ENCODE peak calls at places on chromosomes 6 and 20, in four cellular contexts. B is DMS153; I is T-helper 22 cell; G is stimulated activated CD8-positive, alpha-beta memory T cell treated with anti-CD3 and anti-CD28 coated beads, Interleukin-4, amount 100 ng/mL, for 24 hours. X is an unnamed sample.

GRCh38 chr6:133359256-133359655 is 118.1 kb downstream of the EYA4 start:
- DNase-seq in G (no peak), I (no peak), B (no peak), X (no peak)

GRCh38 chr20:59087829-59088433 is 45.3 kb upstream of the PRELID3B start:
- DNase-seq in G (peak), I (peak), B (peak), X (peak)

GRCh38 chr6:55456016-55456415 is 123.0 kb downstream of the HMGCLL1 start:
- DNase-seq in B (no peak), I (no peak), G (no peak), X (no peak)

GRCh38 chr20:15842872-15843271 is 730.4 kb downstream of the KIF16B start:
- DNase-seq in B (no peak), G (no peak), I (no peak), X (no peak)

GRCh38 chr6:3962897-3963296 is 113.7 kb downstream of the FAM50B start:
- DNase-seq in B (peak), G (no peak), I (no peak), X (no peak)

GRCh38 chr6:158642805-158643489 is 1.6 kb downstream of the DYNLT1 start:
- DNase-seq in I (no peak), B (no peak), G (no peak), X (no peak)

GRCh38 chr6:3706547-3707467 is 44.7 kb downstream of the PXDC1 start:
- DNase-seq in I (no peak), B (no peak), G (no peak), X (no peak)

GRCh38 chr6:170097505-170098427 is 193.1 kb downstream of the DLL1 start:
- DNase-seq in B (no peak), I (no peak), G (no peak), X (no peak)

GRCh38 chr6:157045831-157046454 is 268.8 kb downstream of the ARID1B start:
- DNase-seq in B (no peak), I (no peak), G (no peak), X (no peak)

GRCh38 chr6:111817451-111818146 is 55.7 kb downstream of the FYN start:
- DNase-seq in G (no peak), I (no peak), B (no peak), X (no peak)

GRCh38 chr20:2301164-2301622 is 5.4 kb downstream of the TGM3 start:
- DNase-seq in I (no peak), G (no peak), B (no peak), X (no peak)

GRCh38 chr6:139256087-139256486 is 35.7 kb downstream of the TXLNB start:
- DNase-seq in I (no peak), G (no peak), B (no peak), X (no peak)

GRCh38 chr20:24910461-24910860 is 38.6 kb upstream of the CST7 start:
- DNase-seq in I (no peak), B (no peak), G (no peak), X (no peak)

GRCh38 chr6:164807125-164807524 is 502.3 kb downstream of the C6orf118 start:
- DNase-seq in B (no peak), G (no peak), I (no peak), X (no peak)

GRCh38 chr6:99568103-99568933 is at the start of gene CCNC:
- DNase-seq in G (peak), I (peak), B (peak), X (peak)

GRCh38 chr20:1844723-1845523 is 50.3 kb upstream of the SIRPA start:
- DNase-seq in I (no peak), G (peak), B (no peak), X (no peak)

X was measured in T-helper 17 cell.